ENCODE peak calls at places on chromosomes 7 and 10, in five cellular contexts. B is IMR-90, D is upper lobe of left lung, A is Peyer's patch, S is transverse colon. M is an unnamed sample.
A peak's percentile ranks its signal among the peaks of the same experiment; 100 is the strongest.

GRCh38 chr7:98283127-98283886 is 1.8 kb downstream of the BRI3 start:
- DNase-seq in B (peak; percentile 56), D (peak; percentile 75), A (no peak), S (peak; percentile 63), M (no peak)

GRCh38 chr7:129707910-129708490 is 96.5 kb downstream of the NRF1 start:
- DNase-seq in B (no peak), D (no peak), A (no peak), S (no peak), M (no peak)

GRCh38 chr10:111151595-111151994 is 74.8 kb downstream of the ADRA2A start:
- DNase-seq in B (no peak), D (no peak), A (no peak), S (no peak), M (no peak)

GRCh38 chr7:108488902-108489538 is 32.8 kb upstream of the NRCAM start:
- DNase-seq in B (no peak), D (no peak), A (no peak), S (no peak), M (no peak)

GRCh38 chr7:73358590-73359275 is 30.8 kb downstream of the FKBP6 start:
- DNase-seq in B (no peak), D (no peak), A (no peak), S (no peak), M (no peak)

GRCh38 chr10:43111101-43111500 is 27.1 kb upstream of the CSGALNACT2 start:
- DNase-seq in B (no peak), D (no peak), A (no peak), S (no peak), M (no peak)

GRCh38 chr10:35027567-35027966 is 62.6 kb downstream of the CUL2 start:
- DNase-seq in B (peak; percentile 39), D (no peak), A (no peak), S (no peak), M (peak; percentile 12)

GRCh38 chr10:103739039-103739764 is 116.2 kb downstream of the SH3PXD2A start:
- DNase-seq in B (peak; percentile 98), D (no peak), A (no peak), S (peak; percentile 40), M (no peak)

GRCh38 chr10:129921801-129922597 is 42.1 kb downstream of the EBF3 start:
- DNase-seq in B (no peak), D (no peak), A (no peak), S (no peak), M (no peak)

GRCh38 chr10:96524745-96525144 is 11.0 kb upstream of the TLL2 start:
- DNase-seq in B (no peak), D (no peak), A (no peak), S (no peak), M (no peak)

GRCh38 chr7:3464900-3465622 is 164.0 kb downstream of the SDK1 start:
- DNase-seq in B (no peak), D (no peak), A (no peak), S (no peak), M (no peak)

GRCh38 chr7:103773726-103774125 is 215.7 kb downstream of the RELN start:
- DNase-seq in B (no peak), D (no peak), A (no peak), S (no peak), M (no peak)

GRCh38 chr10:77692782-77693181 is 55.2 kb upstream of the KCNMA1 start:
- DNase-seq in B (peak; percentile 68), D (no peak), A (no peak), S (no peak), M (no peak)
- TF ChIP-seq CTCF in B (peak; percentile 28), D (no peak), A (no peak), S (no peak), M (no peak)

GRCh38 chr10:132336064-132336746 is 4.2 kb downstream of the LRRC27 start:
- DNase-seq in B (no peak), D (no peak), A (no peak), S (no peak), M (no peak)
- H3K4me3 ChIP-seq in B (no peak overlapping the region), D (peak overlapping the region; percentile 48), A (no peak overlapping the region), S (no peak overlapping the region), M (no peak overlapping the region)

GRCh38 chr10:78740976-78741375 is 327.8 kb upstream of the ZMIZ1 start:
- DNase-seq in B (no peak), D (no peak), A (no peak), S (no peak), M (no peak)

GRCh38 chr10:78742730-78743615 is 325.8 kb upstream of the ZMIZ1 start:
- DNase-seq in B (no peak), D (no peak), A (no peak), S (no peak), M (no peak)

GRCh38 chr10:78742406-78742729 is 326.4 kb upstream of the ZMIZ1 start:
- DNase-seq in B (no peak), D (no peak), A (no peak), S (no peak), M (no peak)

GRCh38 chr10:78739411-78740053 is 329.2 kb upstream of the ZMIZ1 start:
- DNase-seq in B (no peak), D (no peak), A (no peak), S (no peak), M (no peak)

GRCh38 chr10:78741541-78741940 is 327.2 kb upstream of the ZMIZ1 start:
- DNase-seq in B (peak; percentile 66), D (no peak), A (no peak), S (no peak), M (no peak)
- H3K27me3 ChIP-seq in B (peaks cover 52% of the 10 kb centered on the region), D (no peaks in the 10 kb centered on the region), A (no peaks in the 10 kb centered on the region), S (no peaks in the 10 kb centered on the region), M (peaks cover 2% of the 10 kb centered on the region)

GRCh38 chr7:84139986-84140729 is 54.4 kb downstream of the SEMA3A start:
- DNase-seq in B (peak; percentile 52), D (no peak), A (no peak), S (no peak), M (no peak)
- TF ChIP-seq CTCF in B (no peak), D (no peak), A (no peak), S (no peak), M (no peak)

DNA sequence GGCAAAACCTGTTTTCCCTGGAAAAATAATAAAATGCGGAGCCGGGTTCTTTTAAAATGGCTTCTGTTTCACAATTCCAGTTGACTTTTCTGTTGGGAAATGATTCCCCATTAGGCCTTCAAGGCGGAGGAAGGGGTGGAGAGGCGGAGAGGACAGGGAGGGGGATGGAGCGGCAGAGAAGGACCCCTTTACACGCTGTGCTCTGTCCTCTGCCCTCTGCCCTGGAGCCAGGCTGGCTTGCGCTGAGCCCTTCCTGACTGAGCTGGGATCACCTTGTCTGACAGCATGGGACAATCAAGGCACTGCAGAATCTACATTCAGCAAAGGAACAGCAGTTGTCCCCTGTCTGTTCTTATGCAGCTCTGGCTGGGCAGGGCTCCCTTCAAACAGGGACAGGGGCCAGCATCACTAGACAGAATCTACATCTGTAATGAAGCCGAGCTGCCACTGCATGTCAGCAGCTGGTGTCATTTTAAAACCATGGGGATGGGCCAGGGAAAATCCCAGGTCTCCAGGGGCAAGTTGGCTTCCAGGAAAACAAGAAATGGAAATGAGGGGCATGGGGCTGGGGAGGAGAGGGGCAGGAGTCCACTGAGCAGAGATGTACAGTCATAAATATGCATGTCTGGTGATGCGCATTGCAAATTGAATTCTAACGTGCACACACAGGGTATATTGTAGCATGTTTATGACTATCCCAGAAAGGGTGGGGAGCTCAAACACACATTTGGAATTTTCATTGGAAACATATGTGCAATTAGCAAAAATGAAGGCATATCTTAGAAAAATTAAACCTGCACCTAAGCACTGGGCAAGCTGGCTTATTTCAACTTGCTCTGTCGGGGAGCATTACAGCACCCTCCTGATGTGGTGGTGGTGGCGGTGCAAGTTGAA is 119.9 kb downstream of the MKX start:
- DNase-seq in B (no peak), D (peak; percentile 2), A (no peak), S (no peak), M (no peak)
- H3K4me3 ChIP-seq in B (no peak overlapping the region), D (no peak overlapping the region), A (no peak overlapping the region), S (no peak overlapping the region), M (no peak overlapping the region)

GRCh38 chr10:61096056-61096455 is 152.1 kb upstream of the RHOBTB1 start:
- DNase-seq in B (no peak), D (no peak), A (no peak), S (no peak), M (no peak)
- H3K27me3 ChIP-seq in B (peaks cover 20% of the 10 kb centered on the region), D (no peaks in the 10 kb centered on the region), A (no peaks in the 10 kb centered on the region), S (no peaks in the 10 kb centered on the region), M (no peaks in the 10 kb centered on the region)

M was measured in GM06990.